ENCODE peak calls at places on chromosomes 13 and 19, in four cellular contexts. Y is tibial artery, T is PC-3, I is colonic mucosa. F is an unnamed sample.
A peak's percentile ranks its signal among the peaks of the same experiment; 100 is the strongest.

GRCh38 chr19:38362076-38362945 is 12.1 kb upstream of the PSMD8 start:
- DNase-seq in T (peak; percentile 73), Y (peak; percentile 72), I (peak; percentile 95), F (peak; percentile 71)

GRCh38 chr13:59531571-59532091 is 632.1 kb downstream of the DIAPH3 start:
- DNase-seq in I (peak; percentile 64), Y (peak; percentile 83), T (peak; percentile 77), F (peak; percentile 25)

GRCh38 chr19:50548191-50549058 is 19.8 kb downstream of the LRRC4B start:
- DNase-seq in T (no peak), I (no peak), Y (no peak), F (no peak)

GRCh38 chr13:26052136-26052736 is 420 bp upstream of the SHISA2 start:
- DNase-seq in I (no peak), Y (no peak), T (no peak), F (no peak)

GRCh38 chr19:290539-291521 is at the start of gene PLPP2:
- DNase-seq in Y (no peak), I (peak; percentile 65), T (no peak), F (peak; percentile 88)

GRCh38 chr13:70249332-70250064 is 141.2 kb upstream of the KLHL1 start:
- DNase-seq in I (no peak), T (peak; percentile 78), Y (no peak), F (no peak)

GRCh38 chr19:40642757-40643325 is 41.7 kb downstream of the LTBP4 start:
- DNase-seq in T (no peak), Y (no peak), I (no peak), F (no peak)

GRCh38 chr13:43057653-43058317 is 34.4 kb downstream of the DNAJC15 start:
- DNase-seq in I (no peak), T (no peak), Y (no peak), F (no peak)

GRCh38 chr19:30244533-30244932 is 127.7 kb upstream of the ZNF536 start:
- DNase-seq in I (no peak), T (no peak), Y (no peak), F (no peak)

GRCh38 chr19:54418030-54418929 is 3.0 kb downstream of the TTYH1 start:
- DNase-seq in T (no peak), I (no peak), Y (no peak), F (no peak)

GRCh38 chr13:73057284-73058025 is 1.4 kb upstream of the KLF5 start:
- DNase-seq in T (peak; percentile 79), I (no peak), Y (no peak), F (no peak)

GRCh38 chr13:49560270-49561063 is 24.9 kb downstream of the RCBTB1 start:
- DNase-seq in Y (no peak), I (no peak), T (peak; percentile 38), F (peak; percentile 73)

GRCh38 chr19:52904052-52904451 is 6.6 kb upstream of the ZNF320 start:
- DNase-seq in T (no peak), I (no peak), Y (no peak), F (no peak)

GRCh38 chr13:38824342-38824741 is 137.5 kb downstream of the FREM2 start:
- DNase-seq in T (no peak), I (no peak), Y (no peak), F (no peak)

GRCh38 chr13:38821753-38822551 is 135.1 kb downstream of the FREM2 start:
- DNase-seq in T (no peak), Y (no peak), I (no peak), F (no peak)

GRCh38 chr13:38819596-38819995 is 132.7 kb downstream of the FREM2 start:
- DNase-seq in T (no peak), I (no peak), Y (no peak), F (no peak)

GRCh38 chr13:38814331-38814730 is 127.5 kb downstream of the FREM2 start:
- DNase-seq in T (no peak), I (peak; percentile 30), Y (no peak), F (peak; percentile 13)

GRCh38 chr13:38819053-38819452 is 132.2 kb downstream of the FREM2 start:
- DNase-seq in Y (no peak), I (no peak), T (no peak), F (peak; percentile 28)
- H3K27ac ChIP-seq in Y (no peak overlapping the region), I (no peak overlapping the region), T (no peak overlapping the region), F (no peak overlapping the region)

DNA sequence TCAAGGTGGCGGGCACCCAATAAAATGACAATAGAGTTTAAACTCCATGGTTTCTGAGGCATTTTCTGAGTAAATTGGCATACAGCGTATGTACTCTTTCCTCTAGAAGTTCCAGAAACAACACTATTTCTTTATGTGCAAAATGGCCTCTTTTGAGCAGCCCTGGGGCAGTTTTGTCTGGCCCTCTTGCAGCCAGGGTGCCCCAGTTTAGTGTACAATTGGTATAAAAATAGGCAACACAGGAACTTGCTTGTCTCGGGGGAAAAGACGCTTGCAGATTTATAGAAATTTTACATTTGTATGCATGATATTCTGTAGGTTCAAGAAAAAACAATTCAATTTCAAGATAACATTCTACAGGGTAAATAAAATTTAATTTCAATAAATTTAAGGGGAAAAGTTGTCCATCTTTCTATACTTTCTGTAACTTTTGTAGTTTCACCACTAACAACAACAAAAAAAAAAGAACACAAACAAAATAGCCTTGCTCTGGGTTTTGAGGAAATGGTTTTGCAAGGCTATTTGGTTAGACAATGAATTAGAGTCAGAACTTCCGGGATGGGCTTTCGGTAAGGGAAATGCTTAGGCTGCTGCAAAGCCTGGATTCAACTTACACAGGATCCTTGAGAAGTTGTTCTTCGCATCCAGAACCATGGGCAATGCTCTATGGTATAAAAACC is 45.3 kb downstream of the LRCH1 start:
- DNase-seq in T (no peak), Y (no peak), I (no peak), F (no peak)
- H3K27ac ChIP-seq in T (no peak overlapping the region), Y (no peak overlapping the region), I (no peak overlapping the region), F (peak overlapping the region; percentile 13)

DNA sequence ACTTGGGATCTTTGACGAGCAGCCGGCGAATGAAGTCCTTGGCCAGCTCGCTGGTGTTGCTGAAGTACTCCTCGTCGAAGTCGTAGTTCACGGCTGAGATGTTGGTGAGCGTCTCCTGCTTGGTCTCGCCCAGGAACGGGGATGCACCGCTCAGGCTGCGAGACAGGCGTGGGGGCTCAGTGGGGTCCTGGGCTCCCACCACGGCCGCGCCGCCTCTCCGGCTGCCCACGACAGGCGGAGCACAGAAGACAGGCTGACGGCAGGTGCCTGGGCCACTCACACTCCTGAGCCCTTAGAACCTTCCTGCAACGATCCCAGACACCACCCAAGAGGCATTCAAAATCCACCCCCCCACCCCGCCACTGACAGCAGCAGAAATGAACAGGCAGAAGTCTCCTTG is 9.9 kb downstream of the DAPK3 start:
- DNase-seq in T (no peak), Y (no peak), I (no peak), F (no peak)
- H3K27ac ChIP-seq in T (no peak overlapping the region), Y (no peak overlapping the region), I (no peak overlapping the region), F (no peak overlapping the region)

DNA sequence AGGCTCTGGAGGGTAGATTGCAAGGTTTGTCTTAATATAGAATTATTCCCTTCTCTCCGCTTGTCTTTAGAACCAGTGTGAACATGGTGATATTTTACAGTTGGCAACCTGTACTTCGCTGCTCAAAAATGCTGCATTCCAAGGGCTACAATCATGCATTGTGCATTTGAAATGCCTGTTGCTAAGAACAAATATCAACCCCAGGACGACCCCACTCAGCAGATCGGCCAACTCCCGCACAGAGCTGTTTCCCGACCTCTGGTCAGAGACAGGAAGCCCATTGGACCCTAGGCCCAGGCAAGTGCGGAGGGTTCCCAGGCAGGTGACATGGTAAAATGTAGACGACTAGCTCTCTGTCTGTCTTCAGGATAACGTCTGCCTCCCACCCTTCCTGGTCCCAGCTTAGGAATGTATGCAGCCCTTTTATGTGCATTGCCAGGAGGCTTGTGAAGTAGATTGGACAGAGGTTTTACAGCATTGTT is 263.5 kb downstream of the FOXO1 start:
- DNase-seq in Y (no peak), T (peak; percentile 59), I (no peak), F (no peak)
- H3K27ac ChIP-seq in Y (peak overlapping the region; percentile 37), T (peak overlapping the region; percentile 83), I (peak overlapping the region; percentile 65), F (peak overlapping the region; percentile 30)

GRCh38 chr19:3537101-3537437 is 1.9 kb upstream of the TEKTIP1 start:
- DNase-seq in T (no peak), I (no peak), Y (no peak), F (no peak)
- H3K27ac ChIP-seq in T (no peak overlapping the region), I (no peak overlapping the region), Y (no peak overlapping the region), F (peak overlapping the region; percentile 10)

DNA sequence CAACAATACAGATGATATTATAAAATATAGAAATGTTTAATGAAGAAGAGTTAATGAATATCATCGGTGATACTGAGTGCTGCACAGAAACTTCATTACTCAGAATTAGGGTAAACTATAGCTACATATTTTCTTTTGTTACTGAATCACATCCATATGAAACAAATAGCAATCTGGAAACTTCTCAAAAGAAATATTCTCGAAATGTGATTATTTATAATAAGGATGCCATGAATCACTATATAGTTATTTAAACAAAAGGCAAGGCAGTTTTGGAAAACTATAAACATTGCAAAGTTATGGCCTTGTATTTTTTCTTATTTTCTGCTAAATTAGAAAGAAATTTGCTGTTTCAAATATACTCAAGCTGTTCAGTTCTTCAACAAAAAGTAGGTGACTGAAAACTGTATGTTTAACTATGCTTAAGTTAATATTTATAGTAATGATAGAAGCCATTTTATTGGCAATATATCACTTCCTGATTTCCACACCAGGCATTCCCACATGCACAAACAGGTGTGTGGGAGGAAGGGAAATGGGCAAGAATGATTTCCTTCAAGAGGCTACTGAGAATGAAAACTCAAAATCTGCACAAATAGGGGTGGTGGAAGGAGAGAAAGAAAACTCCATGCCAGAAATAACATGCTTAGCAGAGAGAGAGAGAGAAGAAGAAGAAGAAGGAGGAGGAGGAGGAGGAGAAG is 74.5 kb upstream of the FRY start:
- DNase-seq in T (no peak), Y (no peak), I (no peak), F (no peak)
- H3K27ac ChIP-seq in T (no peak overlapping the region), Y (no peak overlapping the region), I (no peak overlapping the region), F (no peak overlapping the region)

GRCh38 chr13:36357692-36358091 is 11.5 kb upstream of the SPART start:
- DNase-seq in I (no peak), Y (peak; percentile 68), T (no peak), F (peak; percentile 7)

GRCh38 chr13:36358352-36358751 is 12.2 kb upstream of the SPART start:
- DNase-seq in Y (no peak), T (no peak), I (no peak), F (no peak)

GRCh38 chr13:36355632-36356031 is 9.4 kb upstream of the SPART start:
- DNase-seq in I (no peak), Y (no peak), T (no peak), F (no peak)

GRCh38 chr13:36356058-36356457 is 9.9 kb upstream of the SPART start:
- DNase-seq in Y (no peak), T (no peak), I (no peak), F (no peak)

GRCh38 chr13:36357231-36357630 is 11.0 kb upstream of the SPART start:
- DNase-seq in Y (no peak), T (no peak), I (no peak), F (no peak)
- H3K27ac ChIP-seq in Y (peak overlapping the region; percentile 56), T (no peak overlapping the region), I (no peak overlapping the region), F (peak overlapping the region; percentile 14)

DNA sequence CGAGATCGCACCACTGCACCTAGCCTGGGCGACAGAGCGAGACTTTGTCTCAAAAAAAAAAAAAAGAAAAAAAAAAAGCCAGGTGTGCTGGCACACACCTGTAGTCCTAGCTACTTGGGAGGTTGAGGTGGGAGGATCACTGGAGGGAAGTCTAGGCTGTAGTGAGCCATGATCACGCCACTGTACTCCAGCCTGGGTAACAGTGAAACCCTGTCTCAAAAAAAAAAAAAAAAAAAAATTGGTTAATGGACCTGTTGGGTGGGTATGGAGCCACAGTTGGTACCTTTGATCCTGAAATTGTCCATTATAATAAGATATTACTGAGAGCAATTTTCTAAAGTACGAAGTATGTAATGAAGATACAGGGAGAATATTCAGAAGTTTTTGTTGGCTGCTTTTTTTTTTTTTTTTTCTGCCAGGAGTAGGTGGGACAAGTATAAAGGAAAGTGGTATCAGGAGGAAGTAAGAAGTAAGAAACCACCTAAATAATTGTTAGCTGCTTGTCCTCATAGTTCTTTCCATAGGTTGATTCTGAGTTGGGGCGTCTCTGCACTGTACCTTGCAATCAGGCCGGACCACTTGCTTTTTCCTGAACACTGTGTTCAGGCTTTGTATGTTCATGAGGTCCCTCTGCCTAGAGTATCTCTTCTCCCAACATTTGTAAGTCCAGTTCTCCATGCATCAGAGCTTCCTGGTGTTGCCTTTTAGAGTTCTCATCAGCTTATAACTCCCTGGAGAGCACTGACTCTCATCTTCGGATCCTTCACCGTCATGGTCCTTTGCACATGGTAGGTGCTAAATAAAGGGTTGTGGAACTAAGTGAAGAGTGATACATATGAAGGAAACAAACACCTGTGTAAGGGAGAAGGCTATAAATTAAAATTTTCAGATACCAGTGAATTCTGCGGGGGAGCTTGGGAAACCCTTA is 31.7 kb downstream of the ARHGAP35 start:
- DNase-seq in T (no peak), Y (no peak), I (no peak), F (no peak)
- H3K27ac ChIP-seq in T (no peak overlapping the region), Y (no peak overlapping the region), I (no peak overlapping the region), F (no peak overlapping the region)